ENCODE peak calls at places on chromosomes 3 and 15, in seven cellular contexts. One of them, this sample, is unnamed.

GRCh38 chr3:159148466-159148865 is 346.6 kb downstream of the MFSD1 start:
- DNase-seq in A549: no peak
- DNase-seq in kidney: no peak
- DNase-seq in OCI-LY7: no peak
- DNase-seq in sigmoid colon: no peak
- DNase-seq in mammary epithelial cell: no peak
- DNase-seq in Peyer's patch: no peak
- DNase-seq in this sample: no peak

GRCh38 chr3:13654330-13655073 is 105.6 kb downstream of the FBLN2 start:
- DNase-seq in A549: no peak
- DNase-seq in kidney: no peak
- DNase-seq in OCI-LY7: no peak
- DNase-seq in sigmoid colon: no peak
- DNase-seq in mammary epithelial cell: no peak
- DNase-seq in Peyer's patch: no peak
- DNase-seq in this sample: no peak

GRCh38 chr3:175155172-175155571 is 296.0 kb downstream of the NAALADL2 start:
- DNase-seq in A549: no peak
- DNase-seq in kidney: no peak
- DNase-seq in OCI-LY7: no peak
- DNase-seq in sigmoid colon: no peak
- DNase-seq in mammary epithelial cell: no peak
- DNase-seq in Peyer's patch: no peak
- DNase-seq in this sample: no peak

GRCh38 chr3:160129459-160130061 is 95.7 kb upstream of the C3orf80 start:
- DNase-seq in A549: peak; percentile 38
- DNase-seq in kidney: no peak
- DNase-seq in OCI-LY7: no peak
- DNase-seq in sigmoid colon: no peak
- DNase-seq in mammary epithelial cell: peak; percentile 95
- DNase-seq in Peyer's patch: no peak
- DNase-seq in this sample: no peak

GRCh38 chr15:52288051-52288942 is 7.3 kb downstream of the MYO5C start:
- DNase-seq in A549: peak; percentile 99
- DNase-seq in kidney: no peak
- DNase-seq in OCI-LY7: no peak
- DNase-seq in sigmoid colon: no peak
- DNase-seq in mammary epithelial cell: peak; percentile 42
- DNase-seq in Peyer's patch: no peak
- DNase-seq in this sample: no peak

GRCh38 chr3:150798122-150798618 is 35.2 kb upstream of the SIAH2 start:
- DNase-seq in A549: no peak
- DNase-seq in kidney: no peak
- DNase-seq in OCI-LY7: no peak
- DNase-seq in sigmoid colon: no peak
- DNase-seq in mammary epithelial cell: no peak
- DNase-seq in Peyer's patch: no peak
- DNase-seq in this sample: no peak

GRCh38 chr3:125585595-125586223 is 9.6 kb downstream of the OSBPL11 start:
- DNase-seq in A549: peak; percentile 43
- DNase-seq in kidney: no peak
- DNase-seq in OCI-LY7: peak; percentile 48
- DNase-seq in sigmoid colon: peak; percentile 79
- DNase-seq in mammary epithelial cell: peak; percentile 37
- DNase-seq in Peyer's patch: peak; percentile 51
- DNase-seq in this sample: peak; percentile 51

GRCh38 chr3:62480056-62480455 is 106.7 kb upstream of the FEZF2 start:
- DNase-seq in A549: no peak
- DNase-seq in kidney: no peak
- DNase-seq in OCI-LY7: no peak
- DNase-seq in sigmoid colon: no peak
- DNase-seq in mammary epithelial cell: no peak
- DNase-seq in Peyer's patch: no peak
- DNase-seq in this sample: no peak

GRCh38 chr3:187736418-187736871 is 8.8 kb downstream of the BCL6 start:
- DNase-seq in A549: no peak
- DNase-seq in kidney: no peak
- DNase-seq in OCI-LY7: no peak
- DNase-seq in sigmoid colon: no peak
- DNase-seq in mammary epithelial cell: peak; percentile 32
- DNase-seq in Peyer's patch: no peak
- DNase-seq in this sample: no peak

GRCh38 chr3:8143186-8143585 is 358.4 kb upstream of the LMCD1 start:
- DNase-seq in A549: no peak
- DNase-seq in kidney: no peak
- DNase-seq in OCI-LY7: no peak
- DNase-seq in sigmoid colon: no peak
- DNase-seq in mammary epithelial cell: no peak
- DNase-seq in Peyer's patch: no peak
- DNase-seq in this sample: no peak

GRCh38 chr3:194043516-194043915 is 92.4 kb upstream of the HES1 start:
- DNase-seq in A549: no peak
- DNase-seq in kidney: no peak
- DNase-seq in OCI-LY7: no peak
- DNase-seq in sigmoid colon: no peak
- DNase-seq in mammary epithelial cell: peak; percentile 40
- DNase-seq in Peyer's patch: no peak
- DNase-seq in this sample: no peak

DNA sequence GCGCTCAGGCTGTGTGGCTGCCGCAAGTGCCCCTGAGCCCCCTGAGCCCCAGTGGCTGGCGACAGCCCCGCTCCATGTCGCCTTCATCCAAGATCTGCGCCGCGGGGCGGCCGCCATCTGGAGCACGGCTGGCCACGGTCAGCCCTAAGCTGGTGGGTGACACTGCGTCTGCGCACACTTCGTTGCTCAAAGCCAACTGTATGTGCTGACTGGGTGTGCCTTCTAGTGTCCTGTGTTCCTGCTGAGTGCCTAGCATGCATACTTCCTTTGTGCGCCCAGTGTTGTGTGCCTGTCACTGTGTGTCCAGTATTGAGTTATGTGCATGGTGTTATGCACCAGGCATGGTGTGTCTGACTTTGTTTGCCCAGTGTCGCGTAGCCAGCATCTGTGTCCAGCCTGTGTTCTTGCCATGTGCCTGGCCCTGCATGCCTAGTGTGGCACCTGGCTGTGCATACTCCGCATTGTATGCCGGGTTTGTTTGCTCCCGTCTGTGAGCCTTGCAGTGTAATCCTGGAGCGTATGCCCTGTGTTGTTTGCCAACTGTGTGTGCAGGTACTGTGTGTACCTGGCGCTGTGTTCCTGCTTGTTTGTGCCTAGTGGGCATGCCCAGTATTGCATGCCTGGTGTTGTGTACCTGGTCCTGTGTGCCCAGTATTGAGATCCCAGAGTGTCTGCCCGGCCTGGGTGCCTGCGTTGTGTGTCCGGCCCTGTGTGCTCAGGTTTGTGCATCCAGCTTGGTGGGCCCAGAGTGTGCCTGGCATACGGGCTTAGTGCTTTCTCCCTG is 54.7 kb upstream of the CHRNA7 start:
- DNase-seq in A549: no peak
- DNase-seq in kidney: no peak
- DNase-seq in OCI-LY7: no peak
- DNase-seq in sigmoid colon: no peak
- DNase-seq in mammary epithelial cell: no peak
- DNase-seq in Peyer's patch: no peak
- DNase-seq in this sample: peak; percentile 91
- H3K4me3 ChIP-seq in A549: peak overlapping the region; percentile 42
- H3K4me3 ChIP-seq in kidney: peak overlapping the region; percentile 36
- H3K4me3 ChIP-seq in OCI-LY7: no peak overlapping the region
- H3K4me3 ChIP-seq in sigmoid colon: no peak overlapping the region
- H3K4me3 ChIP-seq in mammary epithelial cell: no peak overlapping the region
- H3K4me3 ChIP-seq in Peyer's patch: peak overlapping the region; percentile 43
- H3K4me3 ChIP-seq in this sample: peak overlapping the region; percentile 48

GRCh38 chr15:77838595-77838994 is 205.9 kb upstream of the LINGO1 start:
- DNase-seq in A549: no peak
- DNase-seq in kidney: peak; percentile 26
- DNase-seq in OCI-LY7: no peak
- DNase-seq in sigmoid colon: peak; percentile 28
- DNase-seq in mammary epithelial cell: no peak
- DNase-seq in Peyer's patch: no peak
- DNase-seq in this sample: no peak

GRCh38 chr15:77840962-77841361 is 208.2 kb upstream of the LINGO1 start:
- DNase-seq in A549: peak; percentile 56
- DNase-seq in kidney: no peak
- DNase-seq in OCI-LY7: no peak
- DNase-seq in sigmoid colon: no peak
- DNase-seq in mammary epithelial cell: peak; percentile 85
- DNase-seq in Peyer's patch: no peak
- DNase-seq in this sample: no peak

GRCh38 chr15:77839970-77840609 is 207.4 kb upstream of the LINGO1 start:
- DNase-seq in A549: no peak
- DNase-seq in kidney: peak; percentile 61
- DNase-seq in OCI-LY7: no peak
- DNase-seq in sigmoid colon: peak; percentile 46
- DNase-seq in mammary epithelial cell: no peak
- DNase-seq in Peyer's patch: no peak
- DNase-seq in this sample: no peak

GRCh38 chr15:77839431-77839830 is 206.7 kb upstream of the LINGO1 start:
- DNase-seq in A549: no peak
- DNase-seq in kidney: peak; percentile 31
- DNase-seq in OCI-LY7: no peak
- DNase-seq in sigmoid colon: peak; percentile 40
- DNase-seq in mammary epithelial cell: no peak
- DNase-seq in Peyer's patch: no peak
- DNase-seq in this sample: no peak

DNA sequence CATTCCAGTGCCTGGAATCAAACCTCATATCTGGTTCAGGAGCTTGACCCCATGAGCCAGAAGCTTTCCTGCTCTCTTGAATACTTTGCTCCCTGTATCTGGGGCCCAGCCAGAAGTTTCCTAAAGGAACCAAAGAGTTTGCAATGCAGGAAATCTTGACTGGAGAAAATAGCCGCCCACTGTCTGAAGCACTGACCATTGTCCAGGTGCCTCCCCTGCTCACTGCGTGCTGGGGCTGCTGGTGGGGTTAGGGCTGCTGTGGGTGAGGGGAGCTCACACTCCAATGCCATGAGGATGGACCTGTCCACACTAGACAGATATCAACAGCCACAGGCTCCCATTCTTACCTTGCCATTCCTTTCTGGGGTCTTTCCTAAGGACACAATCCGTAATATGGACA is 208.7 kb upstream of the LINGO1 start:
- DNase-seq in A549: no peak
- DNase-seq in kidney: peak; percentile 41
- DNase-seq in OCI-LY7: no peak
- DNase-seq in sigmoid colon: peak; percentile 21
- DNase-seq in mammary epithelial cell: no peak
- DNase-seq in Peyer's patch: no peak
- DNase-seq in this sample: no peak
- H3K27ac ChIP-seq in A549: peak overlapping the region; percentile 20
- H3K27ac ChIP-seq in kidney: no peak overlapping the region
- H3K27ac ChIP-seq in OCI-LY7: no peak overlapping the region
- H3K27ac ChIP-seq in sigmoid colon: no peak overlapping the region
- H3K27ac ChIP-seq in mammary epithelial cell: no peak overlapping the region
- H3K27ac ChIP-seq in Peyer's patch: no peak overlapping the region
- H3K27ac ChIP-seq in this sample: no peak overlapping the region

GRCh38 chr15:67973846-67974245 is 80.3 kb upstream of the PIAS1 start:
- DNase-seq in A549: no peak
- DNase-seq in kidney: no peak
- DNase-seq in OCI-LY7: no peak
- DNase-seq in sigmoid colon: no peak
- DNase-seq in mammary epithelial cell: no peak
- DNase-seq in Peyer's patch: no peak
- DNase-seq in this sample: no peak

GRCh38 chr15:67969892-67970291 is 84.2 kb upstream of the PIAS1 start:
- DNase-seq in A549: no peak
- DNase-seq in kidney: no peak
- DNase-seq in OCI-LY7: no peak
- DNase-seq in sigmoid colon: no peak
- DNase-seq in mammary epithelial cell: no peak
- DNase-seq in Peyer's patch: no peak
- DNase-seq in this sample: no peak

GRCh38 chr15:67967871-67968423 is 86.2 kb upstream of the PIAS1 start:
- DNase-seq in A549: no peak
- DNase-seq in kidney: peak; percentile 89
- DNase-seq in OCI-LY7: no peak
- DNase-seq in sigmoid colon: peak; percentile 93
- DNase-seq in mammary epithelial cell: peak; percentile 27
- DNase-seq in Peyer's patch: peak; percentile 31
- DNase-seq in this sample: peak; percentile 97

GRCh38 chr15:67972377-67972776 is 81.7 kb upstream of the PIAS1 start:
- DNase-seq in A549: no peak
- DNase-seq in kidney: no peak
- DNase-seq in OCI-LY7: no peak
- DNase-seq in sigmoid colon: no peak
- DNase-seq in mammary epithelial cell: no peak
- DNase-seq in Peyer's patch: no peak
- DNase-seq in this sample: no peak

GRCh38 chr15:67968564-67969440 is 85.3 kb upstream of the PIAS1 start:
- DNase-seq in A549: no peak
- DNase-seq in kidney: no peak
- DNase-seq in OCI-LY7: no peak
- DNase-seq in sigmoid colon: no peak
- DNase-seq in mammary epithelial cell: no peak
- DNase-seq in Peyer's patch: no peak
- DNase-seq in this sample: peak; percentile 88
- H3K4me3 ChIP-seq in A549: no peak overlapping the region
- H3K4me3 ChIP-seq in kidney: peak overlapping the region; percentile 53
- H3K4me3 ChIP-seq in OCI-LY7: peak overlapping the region; percentile 19
- H3K4me3 ChIP-seq in sigmoid colon: peak overlapping the region; percentile 43
- H3K4me3 ChIP-seq in mammary epithelial cell: peak overlapping the region; percentile 21
- H3K4me3 ChIP-seq in Peyer's patch: peak overlapping the region; percentile 45
- H3K4me3 ChIP-seq in this sample: peak overlapping the region; percentile 65

GRCh38 chr3:39980781-39981180 is 171.4 kb downstream of the MYRIP start:
- DNase-seq in A549: no peak
- DNase-seq in kidney: no peak
- DNase-seq in OCI-LY7: no peak
- DNase-seq in sigmoid colon: no peak
- DNase-seq in mammary epithelial cell: no peak
- DNase-seq in Peyer's patch: no peak
- DNase-seq in this sample: no peak
- H3K27ac ChIP-seq in A549: no peak overlapping the region
- H3K27ac ChIP-seq in kidney: no peak overlapping the region
- H3K27ac ChIP-seq in OCI-LY7: no peak overlapping the region
- H3K27ac ChIP-seq in sigmoid colon: no peak overlapping the region
- H3K27ac ChIP-seq in mammary epithelial cell: no peak overlapping the region
- H3K27ac ChIP-seq in Peyer's patch: no peak overlapping the region
- H3K27ac ChIP-seq in this sample: no peak overlapping the region

GRCh38 chr3:131025500-131025899 is 1.1 kb downstream of the ASTE1 start:
- DNase-seq in A549: no peak
- DNase-seq in kidney: no peak
- DNase-seq in OCI-LY7: no peak
- DNase-seq in sigmoid colon: no peak
- DNase-seq in mammary epithelial cell: no peak
- DNase-seq in Peyer's patch: no peak
- DNase-seq in this sample: no peak
- H3K4me3 ChIP-seq in A549: peak overlapping the region; percentile 61
- H3K4me3 ChIP-seq in kidney: peak overlapping the region; percentile 89
- H3K4me3 ChIP-seq in OCI-LY7: peak overlapping the region; percentile 75
- H3K4me3 ChIP-seq in sigmoid colon: peak overlapping the region; percentile 66
- H3K4me3 ChIP-seq in mammary epithelial cell: peak overlapping the region; percentile 68
- H3K4me3 ChIP-seq in Peyer's patch: peak overlapping the region; percentile 84
- H3K4me3 ChIP-seq in this sample: no peak overlapping the region

DNA sequence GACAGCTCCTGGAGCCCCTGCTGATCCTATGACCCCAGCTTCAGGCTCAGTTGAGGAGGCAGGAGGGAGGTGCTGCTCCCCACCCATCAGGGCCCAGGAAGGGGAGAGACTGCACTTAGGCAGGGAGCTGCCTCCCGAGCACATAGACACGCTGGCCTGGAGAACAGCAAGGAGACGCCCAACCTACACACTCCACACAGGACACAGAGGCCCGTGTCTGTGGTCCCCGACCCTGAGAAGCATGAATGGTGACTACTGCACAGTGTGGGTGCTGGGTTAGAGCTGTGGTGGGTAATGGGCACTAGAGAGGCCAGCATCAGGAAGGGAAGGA is 1.1 kb upstream of the HHATL start:
- DNase-seq in A549: no peak
- DNase-seq in kidney: no peak
- DNase-seq in OCI-LY7: no peak
- DNase-seq in sigmoid colon: no peak
- DNase-seq in mammary epithelial cell: no peak
- DNase-seq in Peyer's patch: no peak
- DNase-seq in this sample: no peak
- H3K27ac ChIP-seq in A549: no peak overlapping the region
- H3K27ac ChIP-seq in kidney: no peak overlapping the region
- H3K27ac ChIP-seq in OCI-LY7: no peak overlapping the region
- H3K27ac ChIP-seq in sigmoid colon: no peak overlapping the region
- H3K27ac ChIP-seq in mammary epithelial cell: no peak overlapping the region
- H3K27ac ChIP-seq in Peyer's patch: no peak overlapping the region
- H3K27ac ChIP-seq in this sample: no peak overlapping the region

This sample was measured in WERI-Rb-1.